ENCODE peak calls at places on chromosomes 11 and 22, in six cellular contexts. P, F, N, Q, S and X are unnamed samples.
A peak's percentile ranks its signal among the peaks of the same experiment; 100 is the strongest.

GRCh38 chr11:62373464-62374110 is 36.3 kb downstream of the ASRGL1 start:
- DNase-seq in F (no peak), P (no peak), Q (no peak), S (no peak), N (no peak), X (no peak)

GRCh38 chr22:26574001-26574723 is 15.8 kb downstream of the TPST2 start:
- DNase-seq in Q (no peak), N (no peak), S (no peak), F (no peak), P (no peak), X (no peak)

GRCh38 chr22:21641417-21641794 is 696 bp upstream of the SDF2L1 start:
- DNase-seq in F (no peak), S (peak; percentile 65), Q (peak; percentile 55), N (peak; percentile 52), P (peak; percentile 79), X (no peak)

GRCh38 chr22:46038516-46039430 is 61.8 kb upstream of the WNT7B start:
- DNase-seq in P (no peak), Q (no peak), N (no peak), F (no peak), S (no peak), X (no peak)

GRCh38 chr11:115408036-115408911 is 95.9 kb downstream of the CADM1 start:
- DNase-seq in S (peak; percentile 6), F (peak; percentile 9), P (no peak), Q (peak; percentile 3), N (no peak), X (no peak)

GRCh38 chr22:45077826-45078334 is 68.1 kb upstream of the PHF21B start:
- DNase-seq in F (no peak), Q (no peak), S (no peak), N (no peak), P (no peak), X (no peak)

GRCh38 chr22:26592368-26593015 is 2.6 kb upstream of the TPST2 start:
- DNase-seq in F (no peak), N (peak; percentile 68), P (no peak), S (no peak), Q (no peak), X (no peak)

GRCh38 chr11:15170170-15170569 is 55.4 kb downstream of the INSC start:
- DNase-seq in F (no peak), Q (no peak), N (no peak), P (no peak), S (no peak), X (no peak)

GRCh38 chr11:3732671-3733070 is 61.5 kb upstream of the CHRNA10 start:
- DNase-seq in F (no peak), P (no peak), Q (no peak), N (no peak), S (peak; percentile 41), X (no peak)

GRCh38 chr11:32385998-32386397 is 49.3 kb downstream of the WT1 start:
- DNase-seq in F (no peak), S (peak; percentile 75), N (peak; percentile 31), P (peak; percentile 65), Q (peak; percentile 75), X (no peak)

GRCh38 chr11:111735262-111736116 is 30.7 kb downstream of the PPP2R1B start:
- DNase-seq in Q (peak; percentile 99), P (no peak), S (peak; percentile 99), N (no peak), F (peak; percentile 93), X (peak; percentile 98)

GRCh38 chr11:75867778-75868374 is 52.9 kb downstream of the UVRAG start:
- DNase-seq in F (no peak), S (peak; percentile 68), P (peak; percentile 69), Q (peak; percentile 76), N (peak; percentile 35), X (no peak)

GRCh38 chr11:130675456-130675855 is 227.0 kb downstream of the ADAMTS15 start:
- DNase-seq in S (peak; percentile 93), P (no peak), Q (peak; percentile 84), F (no peak), N (no peak), X (no peak)

GRCh38 chr11:3810446-3810845 is 2.1 kb downstream of the PGAP2 start:
- DNase-seq in S (no peak), F (no peak), P (no peak), N (no peak), Q (no peak), X (no peak)

GRCh38 chr11:133934599-133935550 is 21.9 kb downstream of the IGSF9B start:
- DNase-seq in S (peak; percentile 91), N (no peak), F (no peak), Q (no peak), P (peak; percentile 60), X (no peak)

GRCh38 chr11:126345283-126345682 is 10.2 kb upstream of the ST3GAL4 start:
- DNase-seq in F (no peak), S (no peak), Q (no peak), N (no peak), P (no peak), X (no peak)

GRCh38 chr22:44297662-44298061 is 15.1 kb downstream of the SHISAL1 start:
- DNase-seq in S (no peak), P (peak; percentile 85), Q (no peak), N (no peak), F (no peak), X (no peak)

GRCh38 chr11:121153472-121153871 is 52.4 kb downstream of the TECTA start:
- DNase-seq in Q (no peak), F (no peak), S (no peak), P (peak; percentile 28), N (no peak), X (no peak)

DNA sequence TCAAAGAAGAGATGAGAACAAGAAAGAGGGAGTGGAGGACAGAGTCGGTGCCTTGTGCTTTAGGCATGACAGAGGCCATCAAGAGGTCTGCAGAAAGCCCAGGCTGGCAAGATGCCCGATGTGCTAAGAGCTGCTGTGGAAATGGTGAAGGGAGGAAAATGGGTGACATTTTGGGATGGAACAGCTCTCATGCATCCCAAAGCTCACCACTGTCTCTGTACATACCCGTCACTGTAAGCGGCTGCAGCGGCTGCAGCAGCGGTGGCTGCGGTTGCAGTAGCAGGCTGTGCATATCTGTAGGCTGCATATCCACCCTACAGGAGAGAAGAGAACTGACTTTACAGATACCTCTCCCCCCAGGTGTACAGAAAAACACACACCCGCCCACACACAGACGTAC is 28.6 kb downstream of the APOL5 start:
- DNase-seq in F (no peak), Q (peak; percentile 16), P (no peak), N (no peak), S (no peak), X (no peak)
- TF ChIP-seq CTCF in F (no peak), Q (no peak), P (no peak), N (no peak), S (no peak), X (no peak)

GRCh38 chr22:49993649-49994360 is 18.8 kb downstream of the IL17REL start:
- DNase-seq in Q (no peak), P (no peak), S (no peak), N (no peak), F (no peak), X (no peak)

GRCh38 chr22:49991907-49992533 is 20.5 kb downstream of the IL17REL start:
- DNase-seq in Q (no peak), P (no peak), N (no peak), F (no peak), S (no peak), X (no peak)

GRCh38 chr22:49994361-49995058 is 18.1 kb downstream of the IL17REL start:
- DNase-seq in S (no peak), N (no peak), Q (no peak), F (no peak), P (no peak), X (no peak)

GRCh38 chr22:49991167-49991566 is 21.4 kb downstream of the IL17REL start:
- DNase-seq in N (no peak), P (no peak), F (no peak), S (no peak), Q (no peak), X (no peak)

DNA sequence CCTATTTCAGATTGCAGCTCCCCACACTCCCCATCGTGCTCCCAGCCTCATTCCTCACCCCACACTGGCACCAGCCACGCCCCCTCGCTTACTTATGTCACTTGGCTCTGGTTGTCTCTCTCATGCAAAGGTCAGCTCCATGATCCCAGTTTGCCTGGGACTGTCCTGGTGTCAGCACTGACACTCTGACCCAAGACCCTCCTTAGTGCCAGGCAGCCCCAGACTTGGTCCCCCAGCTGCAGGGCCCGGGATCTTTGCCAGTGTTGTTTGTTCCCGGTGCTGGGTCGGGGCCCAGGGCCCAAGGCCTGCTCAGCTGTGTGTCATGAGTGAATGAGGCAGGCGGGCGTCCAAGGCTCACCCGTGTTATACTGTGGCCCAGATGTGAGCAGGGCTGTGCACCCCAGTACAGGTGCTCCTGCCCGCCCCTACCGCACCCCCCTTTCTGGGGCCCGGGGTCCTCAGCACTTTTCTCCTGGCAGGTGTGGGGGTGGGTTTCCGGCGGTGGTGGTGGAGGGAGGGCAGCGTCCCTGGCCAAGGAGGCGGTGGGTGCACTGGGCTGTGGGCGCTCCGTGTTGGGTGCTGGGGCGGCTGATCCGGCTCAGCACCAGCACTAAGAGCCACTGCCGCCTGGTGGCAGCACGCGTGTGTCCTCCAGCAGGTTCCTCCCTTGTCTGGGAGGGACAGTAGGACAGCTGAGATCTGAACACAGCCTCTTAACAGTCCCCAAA is 19.5 kb downstream of the IL17REL start:
- DNase-seq in S (peak; percentile 66), Q (peak; percentile 64), P (peak; percentile 77), N (peak; percentile 89), F (no peak), X (no peak)
- TF ChIP-seq CTCF in S (peak; percentile 79), Q (peak; percentile 80), P (peak; percentile 67), N (peak; percentile 96), F (peak; percentile 89), X (peak; percentile 81)

DNA sequence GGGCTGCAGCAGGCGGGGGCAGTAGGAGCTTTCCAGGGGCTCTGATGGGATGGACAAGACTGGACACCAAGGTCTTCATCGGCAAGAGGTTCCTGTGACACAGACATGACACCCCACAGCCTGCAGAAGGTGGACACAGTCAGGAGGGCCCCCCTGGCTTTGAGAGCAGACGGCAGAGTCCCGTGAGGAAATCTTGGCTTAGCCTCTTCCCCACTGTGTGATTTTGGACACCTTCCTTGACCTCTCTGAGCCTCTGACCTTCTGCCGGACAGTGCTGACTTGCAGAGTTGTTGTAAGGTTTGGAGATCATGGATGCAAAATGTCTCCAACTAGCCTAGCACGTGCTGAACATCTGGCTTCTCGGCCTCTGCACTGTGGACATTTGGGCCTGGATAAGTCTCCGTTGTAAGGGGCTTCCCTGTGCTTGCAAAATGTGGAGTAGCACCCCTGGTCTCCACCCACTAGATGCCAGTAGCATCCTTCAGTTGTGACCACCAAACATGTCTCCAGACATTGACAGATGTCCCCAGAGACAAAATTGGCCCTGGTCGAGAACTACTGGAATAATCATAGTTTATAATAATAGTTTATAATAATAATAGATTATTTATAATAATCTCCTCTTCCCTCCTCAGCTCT is 54.6 kb downstream of the MCM5 start:
- DNase-seq in P (peak; percentile 36), F (no peak), N (no peak), S (no peak), Q (no peak), X (no peak)
- TF ChIP-seq CTCF in P (peak; percentile 40), F (no peak), N (no peak), S (no peak), Q (peak; percentile 30), X (peak; percentile 5)

DNA sequence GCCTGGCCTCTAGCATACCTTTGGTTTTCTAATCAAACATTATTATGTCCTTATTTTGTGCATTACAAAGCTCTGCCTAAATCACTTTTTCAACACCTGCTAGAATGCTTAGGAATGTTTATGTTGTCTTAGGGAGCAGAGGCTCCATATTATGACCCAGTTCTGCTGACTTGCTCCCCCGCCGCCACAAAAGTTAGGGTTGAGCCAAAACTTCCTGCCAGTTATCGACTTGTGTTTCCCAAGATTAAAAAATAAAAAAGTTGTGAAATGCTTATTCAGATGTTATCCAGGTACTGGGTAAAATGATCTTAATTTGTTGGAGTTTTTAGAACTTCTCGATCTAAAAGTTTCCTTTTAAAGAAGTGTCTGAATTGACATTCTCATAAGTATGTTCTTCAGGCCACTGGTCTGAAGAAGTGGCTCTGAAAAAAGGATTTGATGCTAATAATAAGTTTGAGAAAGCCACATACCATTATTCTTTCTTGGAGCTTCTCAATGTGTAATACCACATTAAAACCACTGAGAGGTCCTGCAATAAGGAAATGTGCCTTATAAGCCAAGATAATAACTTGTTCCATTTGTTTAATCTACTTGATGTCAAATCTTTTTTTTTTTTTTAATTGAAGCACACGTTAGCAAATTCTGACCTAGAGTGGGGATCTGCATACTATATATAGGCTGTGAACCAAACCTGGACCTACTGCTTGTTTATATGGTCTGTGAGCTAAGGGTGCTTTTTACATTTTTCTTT is 2.2 kb downstream of the RNF185 start:
- DNase-seq in F (no peak), P (no peak), S (peak; percentile 26), Q (peak; percentile 38), N (no peak), X (no peak)
- TF ChIP-seq CTCF in F (no peak), P (no peak), S (no peak), Q (peak; percentile 9), N (no peak), X (peak; percentile 6)